ENCODE peak calls at places on chromosomes 16 and 17, in six cellular contexts. T, J, K, M, C and U are unnamed samples. For H3K36me3, the result is how much of the 10 kb centered on the place peaks cover.

GRCh38 chr17:68029512-68030215 is 5.9 kb upstream of the KPNA2 start:
- DNase-seq in T (no peak), J (peak), K (no peak), M (peak), C (no peak), U (no peak)

GRCh38 chr17:82063424-82064415 is 1.9 kb downstream of the DUS1L start:
- DNase-seq in T (no peak), J (no peak), K (no peak), M (no peak), C (no peak), U (no peak)

GRCh38 chr16:68234188-68235104 is 1.5 kb downstream of the ESRP2 start:
- DNase-seq in T (peak), J (peak), K (no peak), M (peak), C (no peak), U (no peak)

GRCh38 chr17:76529643-76530488 is 7.6 kb downstream of the CYGB start:
- DNase-seq in T (no peak), J (peak), K (peak), M (peak), C (no peak), U (no peak)

GRCh38 chr16:89502319-89502843 is 5.8 kb upstream of the SPG7 start:
- DNase-seq in T (peak), J (peak), K (no peak), M (peak), C (no peak), U (no peak)

GRCh38 chr17:1186214-1186820 is 6.5 kb upstream of the ABR start:
- DNase-seq in T (peak), J (no peak), K (no peak), M (no peak), C (no peak), U (no peak)

GRCh38 chr16:31678649-31679325 is 151.1 kb downstream of the AHSP start:
- DNase-seq in T (no peak), J (no peak), K (no peak), M (no peak), C (no peak), U (no peak)

GRCh38 chr17:27625856-27626255 is 5.1 kb upstream of the LGALS9 start:
- DNase-seq in T (no peak), J (no peak), K (no peak), M (no peak), C (no peak), U (no peak)

GRCh38 chr16:24972608-24973220 is 42.5 kb downstream of the ARHGAP17 start:
- DNase-seq in T (no peak), J (no peak), K (no peak), M (no peak), C (peak), U (no peak)

GRCh38 chr17:6323626-6324356 is 111.1 kb downstream of the AIPL1 start:
- DNase-seq in T (peak), J (no peak), K (no peak), M (no peak), C (no peak), U (no peak)

GRCh38 chr17:210402-210801 is 29.0 kb upstream of the DOC2B start:
- DNase-seq in T (no peak), J (no peak), K (no peak), M (no peak), C (no peak), U (no peak)

GRCh38 chr16:77041468-77041867 is 149.5 kb upstream of the MON1B start:
- DNase-seq in T (no peak), J (no peak), K (no peak), M (no peak), C (no peak), U (no peak)

GRCh38 chr17:83150369-83151055 is 71.1 kb downstream of the METRNL start:
- DNase-seq in T (no peak), J (peak), K (no peak), M (no peak), C (no peak), U (no peak)

GRCh38 chr17:74807925-74808324 is 31.8 kb upstream of the NAT9 start:
- DNase-seq in T (no peak), J (no peak), K (no peak), M (no peak), C (no peak), U (no peak)

GRCh38 chr16:73315645-73316044 is 267.7 kb upstream of the ZFHX3 start:
- DNase-seq in T (no peak), J (no peak), K (no peak), M (no peak), C (no peak), U (no peak)

GRCh38 chr16:82082543-82083244 is 47.6 kb downstream of the HSD17B2 start:
- DNase-seq in T (peak), J (peak), K (no peak), M (no peak), C (no peak), U (peak)

GRCh38 chr16:4477966-4478365 is 1.8 kb downstream of the HMOX2 start:
- DNase-seq in T (peak), J (no peak), K (no peak), M (no peak), C (no peak), U (no peak)

GRCh38 chr16:31711344-31711845 is 162.2 kb upstream of the ZNF267 start:
- DNase-seq in T (no peak), J (no peak), K (no peak), M (no peak), C (no peak), U (no peak)

GRCh38 chr17:73474370-73474988 is 162.7 kb upstream of the CDC42EP4 start:
- DNase-seq in T (peak), J (peak), K (peak), M (peak), C (no peak), U (no peak)

GRCh38 chr17:57092779-57093178 is 7.7 kb downstream of the AKAP1 start:
- DNase-seq in T (no peak), J (no peak), K (no peak), M (no peak), C (no peak), U (no peak)

GRCh38 chr17:72381597-72382397 is 261.0 kb downstream of the SOX9 start:
- DNase-seq in T (peak), J (no peak), K (no peak), M (no peak), C (no peak), U (no peak)

GRCh38 chr16:22325598-22326368 is 28.6 kb downstream of the POLR3E start:
- DNase-seq in T (no peak), J (no peak), K (no peak), M (no peak), C (peak), U (no peak)

GRCh38 chr17:16915752-16916556 is 56.0 kb downstream of the TNFRSF13B start:
- DNase-seq in T (peak), J (peak), K (no peak), M (peak), C (peak), U (no peak)

GRCh38 chr17:48787850-48788249 is 29.2 kb downstream of the TTLL6 start:
- DNase-seq in T (no peak), J (no peak), K (no peak), M (no peak), C (no peak), U (no peak)

GRCh38 chr17:59844884-59845594 is 47.7 kb downstream of the TUBD1 start:
- DNase-seq in T (peak), J (peak), K (no peak), M (no peak), C (no peak), U (peak)

GRCh38 chr16:52747196-52747595 is 200.3 kb upstream of the TOX3 start:
- DNase-seq in T (no peak), J (no peak), K (no peak), M (no peak), C (no peak), U (no peak)

GRCh38 chr16:81238296-81239011 is at the start of gene BCO1:
- DNase-seq in T (peak), J (peak), K (no peak), M (peak), C (no peak), U (peak)

GRCh38 chr16:24734382-24734781 is 4.9 kb downstream of the TNRC6A start:
- DNase-seq in T (no peak), J (no peak), K (no peak), M (no peak), C (no peak), U (no peak)

GRCh38 chr17:17783121-17783824 is 53.5 kb downstream of the SREBF1 start:
- DNase-seq in T (peak), J (peak), K (no peak), M (peak), C (peak), U (no peak)

GRCh38 chr17:17305282-17305801 is 2.2 kb downstream of the NT5M start:
- DNase-seq in T (no peak), J (no peak), K (no peak), M (no peak), C (peak), U (no peak)

GRCh38 chr17:81339180-81339501 is 44.0 kb upstream of the SLC38A10 start:
- DNase-seq in T (peak), J (peak), K (no peak), M (no peak), C (no peak), U (no peak)

GRCh38 chr16:84607694-84608093 is 10.2 kb downstream of the COTL1 start:
- DNase-seq in T (no peak), J (no peak), K (no peak), M (no peak), C (no peak), U (no peak)

GRCh38 chr17:50181155-50181554 is 15.3 kb downstream of the SGCA start:
- DNase-seq in T (no peak), J (no peak), K (no peak), M (no peak), C (no peak), U (no peak)

GRCh38 chr16:31201511-31202401 is 804 bp downstream of the PYCARD start:
- DNase-seq in T (no peak), J (peak), K (no peak), M (no peak), C (peak), U (no peak)

GRCh38 chr16:17444658-17445057 is 26.1 kb downstream of the XYLT1 start:
- DNase-seq in T (no peak), J (no peak), K (no peak), M (no peak), C (no peak), U (no peak)

GRCh38 chr17:77308768-77309726 is 168.3 kb downstream of the SEC14L1 start:
- DNase-seq in T (peak), J (peak), K (no peak), M (no peak), C (no peak), U (no peak)

GRCh38 chr16:23712976-23713375 is at the start of gene ERN2:
- DNase-seq in T (no peak), J (no peak), K (no peak), M (no peak), C (no peak), U (no peak)

GRCh38 chr17:80894439-80894721 is 97.3 kb upstream of the CHMP6 start:
- DNase-seq in T (no peak), J (no peak), K (no peak), M (no peak), C (no peak), U (no peak)

GRCh38 chr16:73071131-73071940 is 23.4 kb upstream of the ZFHX3 start:
- DNase-seq in T (peak), J (peak), K (no peak), M (peak), C (no peak), U (no peak)

GRCh38 chr17:3675886-3676285 is 7.3 kb downstream of the EMC6 start:
- DNase-seq in T (no peak), J (no peak), K (no peak), M (no peak), C (no peak), U (no peak)

GRCh38 chr16:78200023-78200389 is 100.6 kb downstream of the WWOX start:
- DNase-seq in T (no peak), J (no peak), K (no peak), M (no peak), C (no peak), U (no peak)
- TF ChIP-seq CTCF in T (no peak), J (no peak), K (no peak), M (no peak), C (no peak), U (no peak)

DNA sequence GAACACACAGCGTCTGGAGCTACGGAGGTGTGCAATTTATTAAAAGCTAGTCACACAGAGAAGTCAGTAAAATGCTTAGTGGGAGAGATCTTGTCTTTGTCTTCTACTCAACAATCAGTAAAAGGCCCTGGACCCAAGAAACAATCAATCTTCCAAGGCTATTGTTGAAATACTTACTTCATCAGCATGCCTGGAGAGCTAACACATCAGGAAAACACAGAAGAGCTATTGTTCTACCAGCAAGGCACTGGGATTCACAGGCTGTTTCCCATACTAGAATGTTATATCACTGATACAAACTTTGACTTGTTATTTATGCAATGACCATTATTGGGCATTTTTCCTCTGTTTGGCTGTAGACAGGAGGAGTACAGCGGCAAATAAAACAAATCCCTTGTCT is 247.8 kb upstream of the ERCC4 start:
- DNase-seq in T (no peak), J (no peak), K (no peak), M (no peak), C (no peak), U (no peak)
- H3K36me3 ChIP-seq in T (under half), J (under half), K (under half), M (under half), C (under half), U (under half)

GRCh38 chr16:83400234-83400633 is 407.5 kb upstream of the HSBP1 start:
- DNase-seq in T (no peak), J (no peak), K (no peak), M (no peak), C (no peak), U (no peak)
- TF ChIP-seq CTCF in T (no peak), J (no peak), K (no peak), M (no peak), C (no peak), U (no peak)

DNA sequence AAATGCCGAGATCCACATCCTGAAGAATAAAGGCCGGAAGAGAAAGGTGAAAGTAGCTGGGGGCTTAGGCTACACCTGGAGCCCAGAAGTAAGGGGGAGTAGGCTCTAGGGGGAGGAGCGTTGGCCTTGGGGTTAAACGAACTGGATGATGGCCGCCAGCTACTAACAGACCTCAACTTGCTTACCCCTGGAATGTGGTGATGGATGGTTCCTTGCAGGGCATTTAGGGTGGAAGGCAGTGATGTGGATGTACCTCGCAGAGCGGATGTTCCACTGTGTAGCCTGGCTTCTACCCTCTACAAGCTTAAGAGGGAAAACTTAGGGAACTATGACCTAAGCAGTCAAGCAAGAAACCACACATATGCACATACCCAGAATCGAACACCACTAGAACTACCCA is 2.3 kb upstream of the MAZ start:
- DNase-seq in T (no peak), J (no peak), K (no peak), M (no peak), C (no peak), U (no peak)
- H3K36me3 ChIP-seq in T (under half), J (under half), K (under half), M (under half), C (under half), U (under half)

GRCh38 chr17:51734462-51734861 is 424.1 kb downstream of the CA10 start:
- DNase-seq in T (peak), J (no peak), K (no peak), M (no peak), C (no peak), U (no peak)
- TF ChIP-seq CTCF in T (peak), J (peak), K (no peak), M (peak), C (no peak), U (peak)

GRCh38 chr17:32696426-32696825 is 180.5 kb downstream of the MYO1D start:
- DNase-seq in T (peak), J (no peak), K (no peak), M (no peak), C (no peak), U (no peak)

GRCh38 chr17:32699247-32699646 is 177.7 kb downstream of the MYO1D start:
- DNase-seq in T (no peak), J (no peak), K (no peak), M (no peak), C (no peak), U (no peak)

GRCh38 chr17:32693135-32693897 is 183.6 kb downstream of the MYO1D start:
- DNase-seq in T (no peak), J (no peak), K (no peak), M (no peak), C (no peak), U (no peak)

GRCh38 chr17:32697728-32698625 is 178.9 kb downstream of the MYO1D start:
- DNase-seq in T (peak), J (no peak), K (no peak), M (no peak), C (no peak), U (no peak)

GRCh38 chr17:32695864-32696263 is 181.1 kb downstream of the MYO1D start:
- DNase-seq in T (no peak), J (no peak), K (no peak), M (no peak), C (no peak), U (no peak)
- H3K36me3 ChIP-seq in T (under half), J (under half), K (under half), M (under half), C (under half), U (under half)

GRCh38 chr17:61583660-61584264 is 7.3 kb downstream of the NACA2 start:
- DNase-seq in T (no peak), J (no peak), K (no peak), M (no peak), C (no peak), U (no peak)

GRCh38 chr17:61582593-61582992 is 8.4 kb downstream of the NACA2 start:
- DNase-seq in T (no peak), J (no peak), K (no peak), M (no peak), C (no peak), U (no peak)

GRCh38 chr17:61581611-61582349 is 9.2 kb downstream of the NACA2 start:
- DNase-seq in T (peak), J (no peak), K (no peak), M (no peak), C (no peak), U (no peak)

GRCh38 chr17:61584266-61584665 is 6.8 kb downstream of the NACA2 start:
- DNase-seq in T (no peak), J (no peak), K (no peak), M (no peak), C (no peak), U (no peak)

DNA sequence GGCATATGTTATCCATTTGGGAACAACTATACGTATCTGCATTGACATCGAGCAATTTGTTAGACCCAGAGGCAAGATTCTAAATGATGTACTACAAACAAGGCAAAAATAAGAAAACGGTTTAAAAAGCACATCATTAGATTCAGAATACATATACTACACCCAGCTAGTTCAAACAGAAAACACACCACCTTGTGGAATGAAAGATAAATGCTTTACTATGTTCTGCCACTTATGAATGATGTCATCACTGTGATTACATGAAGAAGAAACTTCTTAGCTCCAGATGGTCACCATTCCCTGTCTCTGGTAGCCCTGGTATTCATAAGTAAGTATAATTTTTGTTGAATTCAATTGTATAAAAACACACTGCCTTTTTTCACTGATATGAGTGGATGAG is 7.8 kb downstream of the NACA2 start:
- DNase-seq in T (peak), J (peak), K (no peak), M (no peak), C (no peak), U (no peak)
- TF ChIP-seq CTCF in T (peak), J (peak), K (no peak), M (no peak), C (peak), U (peak)

GRCh38 chr17:41972571-41973411 is 6.2 kb downstream of the CNP start:
- DNase-seq in T (peak), J (no peak), K (no peak), M (peak), C (no peak), U (no peak)
- H3K36me3 ChIP-seq in T (under half), J (under half), K (under half), M (under half), C (half or more), U (under half)

GRCh38 chr17:8268550-8269298 is 19.6 kb downstream of the PFAS start:
- DNase-seq in T (no peak), J (no peak), K (no peak), M (no peak), C (no peak), U (no peak)
- TF ChIP-seq CTCF in T (no peak), J (no peak), K (no peak), M (no peak), C (no peak), U (no peak)

GRCh38 chr17:38710603-38710962 is 5.5 kb downstream of the MLLT6 start:
- DNase-seq in T (no peak), J (no peak), K (no peak), M (no peak), C (no peak), U (no peak)

GRCh38 chr17:38710985-38711384 is 5.9 kb downstream of the MLLT6 start:
- DNase-seq in T (no peak), J (no peak), K (no peak), M (no peak), C (no peak), U (no peak)

GRCh38 chr17:38711792-38712571 is 6.9 kb downstream of the MLLT6 start:
- DNase-seq in T (no peak), J (no peak), K (no peak), M (peak), C (no peak), U (no peak)

GRCh38 chr17:38713456-38713855 is 8.4 kb downstream of the MLLT6 start:
- DNase-seq in T (no peak), J (no peak), K (no peak), M (no peak), C (no peak), U (no peak)

DNA sequence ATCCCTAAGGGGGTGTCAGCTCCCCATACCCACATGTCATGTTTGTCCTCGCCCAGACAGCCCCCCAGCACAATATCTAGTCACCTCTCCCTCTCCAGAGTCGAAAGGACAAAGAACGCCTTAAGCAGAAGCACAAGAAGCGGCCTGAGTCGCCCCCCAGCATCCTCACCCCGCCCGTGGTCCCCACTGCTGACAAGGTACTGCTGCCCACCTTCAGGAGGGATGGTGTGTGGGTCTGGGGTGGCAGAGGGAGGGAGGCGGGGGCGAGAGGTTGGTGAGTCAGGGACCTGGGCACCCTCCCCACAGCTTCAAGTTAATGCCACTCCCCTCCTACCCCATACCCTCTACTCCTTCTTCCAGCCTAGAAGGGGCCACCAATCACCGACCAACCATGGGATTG is 7.5 kb downstream of the MLLT6 start:
- DNase-seq in T (no peak), J (no peak), K (no peak), M (no peak), C (no peak), U (no peak)
- H3K36me3 ChIP-seq in T (under half), J (under half), K (under half), M (under half), C (half or more), U (under half)